ENCODE peak calls at places on chromosome 17, in eight cellular contexts. G, A, N, D, U, K, O and I are unnamed samples. For H3K4me1, the result is how much of the 10 kb centered on the place peaks cover.

GRCh38 chr17:1649116-1649843 is 386 bp downstream of the RILP start:
- DNase-seq in G (peak), A (peak), N (peak), D (peak), U (peak), K (no peak), O (peak), I (peak)

GRCh38 chr17:76726766-76727718 is at the start of gene METTL23:
- DNase-seq in G (peak), A (peak), N (peak), D (peak), U (peak), K (no peak), O (peak), I (no peak)

GRCh38 chr17:48181653-48182052 is 74.1 kb downstream of the SNX11 start:
- DNase-seq in G (no peak), A (no peak), N (no peak), D (peak), U (peak), K (no peak), O (peak), I (no peak)

GRCh38 chr17:79325707-79326106 is 251.1 kb downstream of the ENGASE start:
- DNase-seq in G (no peak), A (no peak), N (no peak), D (peak), U (peak), K (no peak), O (no peak), I (no peak)

GRCh38 chr17:57408064-57408811 is 151.9 kb downstream of the MSI2 start:
- DNase-seq in G (peak), A (peak), N (no peak), D (peak), U (peak), K (no peak), O (peak), I (no peak)

GRCh38 chr17:57566724-57567123 is 178.4 kb downstream of the CCDC182 start:
- DNase-seq in G (no peak), A (no peak), N (no peak), D (no peak), U (no peak), K (no peak), O (no peak), I (no peak)

GRCh38 chr17:17089796-17090641 is 47.8 kb downstream of the MPRIP start:
- DNase-seq in G (no peak), A (no peak), N (no peak), D (no peak), U (peak), K (no peak), O (no peak), I (no peak)

GRCh38 chr17:14748036-14748715 is 447.3 kb downstream of the HS3ST3B1 start:
- DNase-seq in G (no peak), A (peak), N (no peak), D (no peak), U (no peak), K (no peak), O (no peak), I (no peak)

GRCh38 chr17:56289321-56289720 is 136.0 kb downstream of the ANKFN1 start:
- DNase-seq in G (no peak), A (no peak), N (no peak), D (no peak), U (no peak), K (no peak), O (no peak), I (no peak)

GRCh38 chr17:17898673-17899072 is 61.9 kb upstream of the SREBF1 start:
- DNase-seq in G (no peak), A (no peak), N (no peak), D (no peak), U (no peak), K (no peak), O (no peak), I (no peak)

GRCh38 chr17:34764716-34765115 is 185.3 kb downstream of the TMEM132E start:
- DNase-seq in G (no peak), A (no peak), N (no peak), D (peak), U (no peak), K (no peak), O (no peak), I (no peak)

GRCh38 chr17:2852729-2853110 is 56.5 kb downstream of the RAP1GAP2 start:
- DNase-seq in G (no peak), A (no peak), N (no peak), D (peak), U (no peak), K (no peak), O (no peak), I (no peak)

GRCh38 chr17:1031711-1032110 is 34.8 kb downstream of the TIMM22 start:
- DNase-seq in G (no peak), A (no peak), N (peak), D (peak), U (peak), K (no peak), O (peak), I (no peak)

GRCh38 chr17:15436399-15437369 is 30.7 kb downstream of the CDRT4 start:
- DNase-seq in G (peak), A (peak), N (peak), D (no peak), U (peak), K (no peak), O (peak), I (no peak)

GRCh38 chr17:59377410-59377809 is 46.0 kb downstream of the YPEL2 start:
- DNase-seq in G (no peak), A (no peak), N (no peak), D (no peak), U (no peak), K (no peak), O (no peak), I (no peak)

GRCh38 chr17:33444731-33445130 is 151.6 kb upstream of the ASIC2 start:
- DNase-seq in G (no peak), A (no peak), N (no peak), D (no peak), U (no peak), K (no peak), O (peak), I (no peak)

GRCh38 chr17:1495265-1495664 is 2.8 kb upstream of the MYO1C start:
- DNase-seq in G (no peak), A (no peak), N (no peak), D (no peak), U (no peak), K (no peak), O (no peak), I (peak)

GRCh38 chr17:41394254-41395016 is 3.0 kb downstream of the KRT31 start:
- DNase-seq in G (no peak), A (no peak), N (no peak), D (no peak), U (no peak), K (no peak), O (no peak), I (no peak)

GRCh38 chr17:21171309-21171922 is 42.5 kb downstream of the TMEM11 start:
- DNase-seq in G (no peak), A (no peak), N (no peak), D (no peak), U (no peak), K (no peak), O (no peak), I (no peak)

GRCh38 chr17:10089221-10089799 is 109.1 kb downstream of the GAS7 start:
- DNase-seq in G (no peak), A (no peak), N (peak), D (no peak), U (no peak), K (no peak), O (peak), I (no peak)

GRCh38 chr17:10088444-10088843 is 110.0 kb downstream of the GAS7 start:
- DNase-seq in G (no peak), A (no peak), N (no peak), D (no peak), U (no peak), K (no peak), O (no peak), I (no peak)

GRCh38 chr17:10087333-10087732 is 111.1 kb downstream of the GAS7 start:
- DNase-seq in G (no peak), A (no peak), N (no peak), D (no peak), U (no peak), K (no peak), O (no peak), I (no peak)

GRCh38 chr17:10092595-10092994 is 105.8 kb downstream of the GAS7 start:
- DNase-seq in G (no peak), A (no peak), N (no peak), D (no peak), U (no peak), K (no peak), O (no peak), I (no peak)

DNA sequence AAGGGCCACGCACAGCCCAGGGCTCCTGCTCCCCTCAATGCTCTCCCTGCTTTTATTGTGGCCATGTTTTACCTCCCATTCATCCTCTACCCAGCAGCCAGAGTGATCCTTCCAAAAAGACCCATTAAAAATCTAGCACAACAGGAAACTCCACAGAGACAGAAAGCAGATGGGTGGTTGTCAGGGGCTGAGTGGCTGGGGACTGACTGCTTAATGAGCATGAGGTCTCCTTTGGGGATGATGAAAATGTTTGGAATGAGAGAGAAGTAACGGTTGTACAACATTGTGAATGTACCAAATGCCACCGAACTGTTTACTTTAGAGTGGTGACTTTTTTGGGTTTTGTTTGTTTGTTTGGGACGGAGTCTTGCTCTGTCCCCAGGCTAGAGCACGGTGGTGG is 107.4 kb downstream of the GAS7 start:
- DNase-seq in G (no peak), A (no peak), N (no peak), D (no peak), U (no peak), K (no peak), O (peak), I (no peak)
- H3K4me1 ChIP-seq in G (under half), A (under half), N (under half), D (under half), U (under half), K (under half), O (under half), I (under half)

GRCh38 chr17:45432405-45433113 is at the start of gene ARHGAP27:
- DNase-seq in G (no peak), A (peak), N (no peak), D (peak), U (peak), K (no peak), O (peak), I (no peak)
- H3K4me3 ChIP-seq in G (peak), A (peak), N (peak), D (peak), U (peak), K (peak), O (peak), I (peak)

GRCh38 chr17:72123964-72124791 is 3.4 kb downstream of the SOX9 start:
- DNase-seq in G (no peak), A (no peak), N (no peak), D (peak), U (peak), K (no peak), O (no peak), I (no peak)

GRCh38 chr17:72122336-72122667 is 1.5 kb downstream of the SOX9 start:
- DNase-seq in G (no peak), A (no peak), N (no peak), D (no peak), U (no peak), K (no peak), O (no peak), I (no peak)

GRCh38 chr17:72122668-72123495 is 2.1 kb downstream of the SOX9 start:
- DNase-seq in G (no peak), A (no peak), N (no peak), D (peak), U (peak), K (no peak), O (peak), I (no peak)

GRCh38 chr17:72122002-72122310 is 1.1 kb downstream of the SOX9 start:
- DNase-seq in G (no peak), A (no peak), N (no peak), D (no peak), U (no peak), K (no peak), O (peak), I (no peak)

GRCh38 chr17:72123496-72123963 is 2.7 kb downstream of the SOX9 start:
- DNase-seq in G (no peak), A (no peak), N (no peak), D (no peak), U (peak), K (no peak), O (no peak), I (no peak)
- H3K4me1 ChIP-seq in G (under half), A (under half), N (under half), D (half or more), U (under half), K (half or more), O (under half), I (under half)

DNA sequence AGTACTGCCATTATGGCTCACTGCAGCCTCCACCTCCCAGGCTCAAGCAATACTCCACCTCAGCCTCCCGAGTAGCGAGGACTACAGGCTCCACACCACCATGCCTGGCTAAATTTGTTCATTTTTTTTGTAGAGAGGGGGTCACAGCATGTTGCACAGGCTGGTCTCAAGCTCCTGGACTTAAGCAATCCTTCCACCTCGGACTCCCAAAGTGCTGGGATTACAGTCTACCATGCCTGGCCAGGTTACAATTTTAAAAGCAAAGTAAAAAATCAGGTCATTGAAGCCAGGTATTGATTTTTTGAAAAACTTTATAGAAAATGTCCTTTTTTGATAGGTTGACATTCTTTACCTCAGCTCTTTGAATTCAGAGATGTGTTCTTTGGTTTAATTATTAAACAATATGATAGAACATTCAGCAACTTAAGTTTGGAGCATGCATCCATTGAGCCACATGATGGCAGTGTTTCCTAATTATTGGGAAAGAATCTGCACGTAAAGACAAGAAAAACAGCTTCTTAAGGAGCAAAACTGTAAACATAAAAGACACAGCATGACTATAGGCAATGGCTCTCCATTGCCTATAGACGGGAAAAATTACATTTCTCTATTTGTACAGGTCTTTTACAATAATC is 1.7 kb upstream of the SLC16A11 start:
- DNase-seq in G (peak), A (peak), N (no peak), D (peak), U (peak), K (peak), O (peak), I (no peak)
- H3K4me3 ChIP-seq in G (peak), A (peak), N (no peak), D (peak), U (no peak), K (no peak), O (no peak), I (peak)

DNA sequence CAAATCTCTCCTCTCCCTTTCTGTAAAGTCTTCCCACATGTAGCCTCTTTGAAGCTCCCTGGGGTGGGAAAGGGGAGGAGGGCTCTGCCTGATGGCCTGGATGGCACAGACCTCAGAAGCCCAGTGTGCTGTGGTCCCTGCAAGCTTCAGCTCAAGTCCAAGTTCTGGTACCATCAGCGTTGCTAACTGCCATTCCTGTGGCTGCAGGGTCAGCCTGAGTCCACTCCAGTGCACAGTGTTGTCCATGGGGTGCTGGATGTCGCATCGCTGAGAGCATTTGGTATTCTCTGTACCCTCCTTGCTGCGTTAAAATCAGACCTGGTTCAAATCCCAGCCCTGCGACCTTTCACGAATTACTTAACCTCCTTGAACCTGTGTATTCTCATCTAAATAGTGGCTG is 105.1 kb downstream of the RAB11FIP4 start:
- DNase-seq in G (no peak), A (no peak), N (no peak), D (no peak), U (no peak), K (no peak), O (no peak), I (no peak)
- H3K4me1 ChIP-seq in G (half or more), A (half or more), N (under half), D (under half), U (under half), K (under half), O (under half), I (under half)